ENCODE peak calls at places on chromosomes 1 and 21, in six cellular contexts. V is RWPE2, L is cardiac fibroblast, O is PC-3, A is hepatocyte, D is ovary. Z is an unnamed sample.

GRCh38 chr1:25979210-25979609 is 18.7 kb downstream of the PAFAH2 start:
- DNase-seq in O (no peak), L (no peak), V (no peak), D (no peak), A (no peak), Z (no peak)

GRCh38 chr1:92879316-92879968 is 47.6 kb downstream of the RPL5 start:
- DNase-seq in V (no peak), A (no peak), D (no peak), O (no peak), L (no peak), Z (no peak)

GRCh38 chr1:6148497-6149241 is 31.5 kb downstream of the CHD5 start:
- DNase-seq in L (peak), D (peak), A (peak), V (no peak), O (peak), Z (no peak)

GRCh38 chr1:200535605-200536004 is 84.9 kb downstream of the KIF14 start:
- DNase-seq in A (no peak), L (no peak), V (no peak), O (peak), D (no peak), Z (no peak)

GRCh38 chr1:235873045-235873444 is 6.3 kb upstream of the LYST start:
- DNase-seq in V (no peak), L (no peak), O (no peak), A (no peak), D (no peak), Z (no peak)

GRCh38 chr1:65232402-65233122 is 76.8 kb upstream of the DNAJC6 start:
- DNase-seq in A (no peak), L (peak), O (no peak), D (no peak), V (no peak), Z (no peak)

GRCh38 chr1:62250126-62250726 is 55.6 kb downstream of the L1TD1 start:
- DNase-seq in L (no peak), O (no peak), A (no peak), V (no peak), D (no peak), Z (no peak)

GRCh38 chr1:7430047-7430608 is 341.0 kb upstream of the VAMP3 start:
- DNase-seq in A (no peak), O (no peak), L (no peak), V (no peak), D (no peak), Z (no peak)

GRCh38 chr1:245353411-245353810 is 198.6 kb downstream of the KIF26B start:
- DNase-seq in O (no peak), D (no peak), A (no peak), L (no peak), V (no peak), Z (no peak)

GRCh38 chr21:44566403-44566802 is 7.1 kb upstream of the KRTAP10-4 start:
- DNase-seq in A (no peak), O (no peak), L (no peak), V (no peak), D (no peak), Z (no peak)

GRCh38 chr21:33111577-33111976 is 41.6 kb downstream of the OLIG1 start:
- DNase-seq in L (no peak), O (no peak), D (no peak), V (no peak), A (no peak), Z (no peak)

GRCh38 chr1:147470079-147470478 is 71.2 kb upstream of the BCL9 start:
- DNase-seq in L (no peak), O (no peak), A (no peak), D (no peak), V (no peak), Z (no peak)

GRCh38 chr1:201553496-201554166 is 14.7 kb downstream of the NAV1 start:
- DNase-seq in D (no peak), L (no peak), V (no peak), A (no peak), O (no peak), Z (no peak)

GRCh38 chr1:10773376-10773775 is 23.1 kb downstream of the CASZ1 start:
- DNase-seq in V (no peak), L (no peak), D (no peak), A (no peak), O (no peak), Z (no peak)

GRCh38 chr1:23118957-23119792 is 49.5 kb downstream of the LUZP1 start:
- DNase-seq in O (no peak), A (no peak), L (peak), V (no peak), D (no peak), Z (no peak)

GRCh38 chr1:184399192-184399847 is 12.5 kb downstream of the C1orf21 start:
- DNase-seq in L (peak), D (no peak), O (no peak), A (no peak), V (no peak), Z (no peak)

GRCh38 chr1:153639280-153639679 is 5.4 kb downstream of the CHTOP start:
- DNase-seq in A (no peak), D (no peak), L (no peak), O (no peak), V (no peak), Z (no peak)

GRCh38 chr1:41495171-41495948 is 10.9 kb upstream of the EDN2 start:
- DNase-seq in D (no peak), O (peak), A (peak), V (no peak), L (peak), Z (no peak)

GRCh38 chr21:34933609-34934345 is 115.3 kb downstream of the RUNX1 start:
- DNase-seq in D (no peak), L (no peak), V (no peak), O (no peak), A (no peak), Z (no peak)

GRCh38 chr1:42335809-42336518 is 929 bp upstream of the FOXJ3 start:
- DNase-seq in O (peak), L (peak), A (peak), D (no peak), V (no peak), Z (no peak)

GRCh38 chr1:70288171-70288570 is 66.4 kb downstream of the ANKRD13C start:
- DNase-seq in V (no peak), D (no peak), L (no peak), O (no peak), A (no peak), Z (no peak)

GRCh38 chr1:2506007-2506860 is 20.2 kb downstream of the PANK4 start:
- DNase-seq in D (no peak), A (no peak), O (no peak), L (no peak), V (no peak), Z (no peak)

GRCh38 chr1:245301162-245301580 is 146.4 kb downstream of the KIF26B start:
- DNase-seq in V (no peak), A (no peak), L (peak), D (no peak), O (no peak), Z (peak)

GRCh38 chr1:147640553-147641165 is 29.7 kb downstream of the ACP6 start:
- DNase-seq in O (peak), D (peak), V (peak), A (peak), L (peak), Z (peak)

GRCh38 chr21:16073571-16073970 is 343.8 kb downstream of the USP25 start:
- DNase-seq in L (no peak), O (no peak), V (no peak), A (no peak), D (no peak), Z (no peak)

GRCh38 chr1:36947384-36947783 is 86.9 kb downstream of the GRIK3 start:
- DNase-seq in L (no peak), V (no peak), A (no peak), O (no peak), D (no peak), Z (no peak)

GRCh38 chr1:42385283-42385682 is 4.7 kb downstream of the RIMKLA start:
- DNase-seq in L (peak), A (no peak), D (no peak), O (peak), V (no peak), Z (no peak)

GRCh38 chr1:190602325-190602724 is 124.7 kb upstream of the BRINP3 start:
- DNase-seq in A (no peak), D (no peak), O (no peak), L (no peak), V (no peak), Z (no peak)

GRCh38 chr1:87760100-87760499 is 431.4 kb downstream of the LMO4 start:
- DNase-seq in D (no peak), O (no peak), A (no peak), L (no peak), V (no peak), Z (peak)

GRCh38 chr1:51583532-51583931 is 33.4 kb upstream of the OSBPL9 start:
- DNase-seq in L (peak), O (peak), V (no peak), A (no peak), D (peak), Z (no peak)

GRCh38 chr1:101239095-101240040 is 2.5 kb downstream of the S1PR1 start:
- DNase-seq in A (no peak), O (no peak), D (no peak), L (no peak), V (no peak), Z (no peak)
- TF ChIP-seq CTCF in A (no peak), O (peak), D (no peak), L (no peak), V (peak), Z (no peak)

GRCh38 chr1:31645274-31645568 is 545 bp upstream of the PEF1 start:
- DNase-seq in D (no peak), L (no peak), V (no peak), O (no peak), A (no peak), Z (no peak)

GRCh38 chr1:31644560-31645273 is at the start of gene PEF1:
- DNase-seq in A (peak), L (peak), D (peak), O (peak), V (peak), Z (peak)

GRCh38 chr1:31642366-31642765 is 2.3 kb downstream of the PEF1 start:
- DNase-seq in L (no peak), V (no peak), D (no peak), O (no peak), A (no peak), Z (no peak)

GRCh38 chr1:31642897-31643296 is 1.8 kb downstream of the PEF1 start:
- DNase-seq in L (no peak), O (no peak), V (no peak), A (no peak), D (no peak), Z (no peak)

GRCh38 chr1:31643976-31644559 is 608 bp downstream of the PEF1 start:
- DNase-seq in L (no peak), V (no peak), D (no peak), O (no peak), A (no peak), Z (no peak)
- TF ChIP-seq CTCF in L (no peak), V (no peak), D (no peak), O (no peak), A (no peak), Z (no peak)

GRCh38 chr1:205668951-205669340 is 11.4 kb downstream of the SLC45A3 start:
- DNase-seq in O (no peak), D (no peak), A (no peak), L (no peak), V (no peak), Z (no peak)
- TF ChIP-seq CTCF in O (no peak), D (no peak), A (peak), L (no peak), V (no peak), Z (no peak)

GRCh38 chr1:20930427-20930826 is 143.3 kb upstream of the HP1BP3 start:
- DNase-seq in L (no peak), A (no peak), V (no peak), D (no peak), O (no peak), Z (no peak)
- TF ChIP-seq CTCF in L (no peak), A (no peak), V (no peak), D (no peak), O (no peak), Z (no peak)

DNA sequence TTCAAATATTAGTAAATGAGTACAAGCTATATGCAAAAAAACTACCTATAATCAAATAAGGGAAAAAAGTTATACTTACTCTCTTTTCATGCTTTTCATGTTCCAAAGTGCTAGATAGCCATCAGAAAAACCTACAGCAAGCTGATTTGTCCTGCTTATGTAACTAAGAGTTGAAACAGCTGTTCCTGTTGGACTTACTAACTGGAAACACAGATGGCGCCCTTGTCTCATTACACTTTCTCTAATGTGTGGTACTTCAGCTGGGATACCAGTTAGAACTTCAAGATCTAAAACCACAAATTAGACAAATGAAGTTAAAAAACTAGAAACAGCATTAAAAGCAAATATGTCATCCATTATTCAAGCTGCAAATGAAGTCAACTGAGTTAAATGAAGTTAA is 24.3 kb downstream of the AHCTF1 start:
- DNase-seq in V (no peak), O (peak), A (peak), D (no peak), L (peak), Z (peak)
- TF ChIP-seq CTCF in V (peak), O (peak), A (peak), D (peak), L (peak), Z (peak)

DNA sequence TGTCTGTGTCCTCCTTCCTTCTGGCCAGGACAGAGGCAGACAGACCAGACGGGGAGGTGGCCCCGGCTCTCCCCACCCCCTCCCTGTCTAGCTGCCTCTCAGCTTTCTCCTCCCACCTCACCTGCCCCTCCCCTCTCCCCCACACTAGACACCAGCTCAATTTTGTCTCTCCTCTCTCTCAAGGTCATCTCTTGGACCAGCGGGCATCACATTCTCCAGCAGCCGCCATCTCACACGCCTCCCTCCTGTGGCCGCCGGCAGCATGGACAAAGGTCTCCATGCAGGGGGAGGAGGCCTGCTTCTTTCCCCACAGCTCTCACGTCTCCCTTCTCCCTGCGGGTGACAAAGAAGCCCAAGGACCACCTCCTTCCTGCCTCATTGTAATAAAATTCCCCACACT is 14.5 kb downstream of the OPTC start:
- DNase-seq in O (no peak), D (peak), A (peak), V (no peak), L (no peak), Z (no peak)
- TF ChIP-seq CTCF in O (no peak), D (peak), A (no peak), V (no peak), L (no peak), Z (no peak)

GRCh38 chr1:155499953-155500621 is 62.5 kb downstream of the ASH1L start:
- DNase-seq in O (no peak), V (no peak), D (no peak), A (peak), L (peak), Z (no peak)

GRCh38 chr1:155509064-155509463 is 53.5 kb downstream of the ASH1L start:
- DNase-seq in L (no peak), O (no peak), V (no peak), D (no peak), A (no peak), Z (no peak)

GRCh38 chr1:155499263-155499662 is 63.3 kb downstream of the ASH1L start:
- DNase-seq in O (no peak), L (no peak), D (no peak), A (no peak), V (no peak), Z (no peak)

GRCh38 chr1:155507960-155508359 is 54.6 kb downstream of the ASH1L start:
- DNase-seq in L (no peak), O (no peak), A (no peak), V (no peak), D (no peak), Z (no peak)

GRCh38 chr1:155504207-155504606 is 58.4 kb downstream of the ASH1L start:
- DNase-seq in A (peak), L (peak), V (no peak), O (peak), D (no peak), Z (no peak)
- TF ChIP-seq CTCF in A (peak), L (peak), V (peak), O (peak), D (no peak), Z (peak)

GRCh38 chr1:110606784-110607662 is 865 bp upstream of the KCNA2 start:
- DNase-seq in D (no peak), L (no peak), V (peak), O (no peak), A (peak), Z (no peak)
- TF ChIP-seq CTCF in D (no peak), L (no peak), V (no peak), O (no peak), A (no peak), Z (no peak)

Z was measured in AG09319.